ENCODE peak calls at places on chromosomes 2 and 18, in nine cellular contexts. W is kidney epithelial cell, Z is M059J, Q is endothelial cell of umbilical vein, Y is AG08396, K is DMS153, L is HFF-Myc, H is GM12891, R is NCI-H1930. V is an unnamed sample.

GRCh38 chr2:62968668-62969067 is 82.0 kb upstream of the OTX1 start:
- DNase-seq in W (no peak), Z (no peak), Q (no peak), Y (no peak), K (no peak), L (no peak), H (no peak), R (no peak), V (no peak)

GRCh38 chr2:237128026-237128703 is 42.5 kb downstream of the COPS8 start:
- DNase-seq in W (peak), Z (peak), Q (peak), Y (peak), K (no peak), L (peak), H (no peak), R (no peak), V (no peak)

GRCh38 chr2:42636956-42637355 is 68.5 kb downstream of the MTA3 start:
- DNase-seq in W (no peak), Z (no peak), Q (no peak), Y (no peak), K (no peak), L (no peak), H (no peak), R (no peak), V (no peak)

GRCh38 chr2:127371037-127371436 is 16.7 kb downstream of the MAP3K2 start:
- DNase-seq in W (no peak), Z (no peak), Q (no peak), Y (no peak), K (no peak), L (no peak), H (no peak), R (no peak), V (no peak)

GRCh38 chr2:183070942-183071844 is 7.4 kb upstream of the DUSP19 start:
- DNase-seq in W (no peak), Z (no peak), Q (peak), Y (peak), K (no peak), L (no peak), H (no peak), R (no peak), V (no peak)

GRCh38 chr2:177002983-177003382 is 209.6 kb upstream of the HNRNPA3 start:
- DNase-seq in W (no peak), Z (no peak), Q (no peak), Y (no peak), K (no peak), L (no peak), H (no peak), R (no peak), V (no peak)

GRCh38 chr2:188291142-188291616 is 495 bp upstream of the GULP1 start:
- DNase-seq in W (no peak), Z (peak), Q (peak), Y (peak), K (no peak), L (no peak), H (no peak), R (no peak), V (no peak)

GRCh38 chr2:62221141-62221540 is 25.2 kb downstream of the B3GNT2 start:
- DNase-seq in W (peak), Z (peak), Q (peak), Y (no peak), K (no peak), L (no peak), H (no peak), R (no peak), V (no peak)

GRCh38 chr18:11676386-11676785 is 12.7 kb upstream of the GNAL start:
- DNase-seq in W (no peak), Z (no peak), Q (no peak), Y (no peak), K (no peak), L (no peak), H (no peak), R (no peak), V (no peak)

GRCh38 chr18:24588440-24588839 is 128.0 kb downstream of the HRH4 start:
- DNase-seq in W (no peak), Z (no peak), Q (no peak), Y (no peak), K (no peak), L (no peak), H (no peak), R (no peak), V (no peak)

GRCh38 chr2:161913865-161914264 is 160.2 kb downstream of the DPP4 start:
- DNase-seq in W (peak), Z (peak), Q (peak), Y (peak), K (no peak), L (no peak), H (no peak), R (no peak), V (no peak)

GRCh38 chr2:85213404-85213803 is 80.2 kb downstream of the TCF7L1 start:
- DNase-seq in W (no peak), Z (no peak), Q (no peak), Y (no peak), K (no peak), L (no peak), H (no peak), R (no peak), V (no peak)

GRCh38 chr2:86048383-86048701 is 57.3 kb downstream of the POLR1A start:
- DNase-seq in W (no peak), Z (no peak), Q (no peak), Y (no peak), K (no peak), L (no peak), H (no peak), R (no peak), V (no peak)

GRCh38 chr2:16093639-16094447 is 153.5 kb downstream of the MYCN start:
- DNase-seq in W (no peak), Z (no peak), Q (no peak), Y (no peak), K (peak), L (no peak), H (no peak), R (no peak), V (no peak)

GRCh38 chr2:150710041-150710440 is 222.6 kb upstream of the RND3 start:
- DNase-seq in W (no peak), Z (no peak), Q (no peak), Y (no peak), K (no peak), L (no peak), H (no peak), R (no peak), V (no peak)

GRCh38 chr2:11688222-11689069 is 18.5 kb upstream of the NTSR2 start:
- DNase-seq in W (no peak), Z (peak), Q (peak), Y (peak), K (peak), L (peak), H (peak), R (peak), V (peak)

V was measured in naive thymus-derived CD4-positive, alpha-beta T cell.